ENCODE peak calls at places on chromosomes 7 and 10, in six cellular contexts. R is effector memory CD4-positive, alpha-beta T cell; Z is stimulated activated CD4-positive, alpha-beta T cell treated with anti-CD3 and anti-CD28 coated beads, TNF-alpha, amount 100 ng/mL, for 4 hours; T is activated CD4-positive, CD25-positive, alpha-beta regulatory T cell; Q is NCI-H1092 treated with DMSO at 0.1 percent for 48 hours; G is frontal cortex. Y is an unnamed sample.

GRCh38 chr10:44983895-44984278 is 5.3 kb upstream of the DEPP1 start:
- DNase-seq in R (no peak), Q (no peak), G (no peak), Z (no peak), T (no peak), Y (no peak)

GRCh38 chr7:75565129-75565528 is 73.0 kb downstream of the SPDYE5 start:
- DNase-seq in Q (no peak), Z (no peak), G (peak), R (no peak), T (no peak), Y (peak)

GRCh38 chr7:112411186-112411795 is 39.0 kb upstream of the IFRD1 start:
- DNase-seq in Z (no peak), T (no peak), Q (peak), R (no peak), G (peak), Y (no peak)

GRCh38 chr10:104054430-104054829 is 31.2 kb downstream of the COL17A1 start:
- DNase-seq in Z (no peak), T (no peak), R (no peak), Q (no peak), G (no peak), Y (no peak)

GRCh38 chr7:39321909-39322498 is 244.2 kb upstream of the YAE1 start:
- DNase-seq in G (no peak), R (no peak), T (no peak), Q (no peak), Z (no peak), Y (no peak)

GRCh38 chr7:2313450-2314208 is 612 bp downstream of the SNX8 start:
- DNase-seq in G (no peak), T (no peak), R (no peak), Q (peak), Z (peak), Y (peak)

GRCh38 chr7:130912910-130913720 is 179.1 kb upstream of the KLF14 start:
- DNase-seq in Q (no peak), Z (peak), T (peak), R (peak), G (no peak), Y (peak)

GRCh38 chr10:12606461-12606860 is 257.1 kb downstream of the CAMK1D start:
- DNase-seq in Q (peak), Z (no peak), T (no peak), R (no peak), G (no peak), Y (no peak)

GRCh38 chr7:16918288-16918895 is 36.6 kb upstream of the AGR3 start:
- DNase-seq in G (peak), Q (peak), R (no peak), T (no peak), Z (no peak), Y (no peak)

GRCh38 chr10:124476043-124476725 is 14.6 kb downstream of the LHPP start:
- DNase-seq in Q (no peak), Z (no peak), T (no peak), G (no peak), R (no peak), Y (no peak)

GRCh38 chr10:72297968-72298773 is 24.4 kb downstream of the DDIT4 start:
- DNase-seq in G (peak), Z (peak), Q (peak), R (peak), T (peak), Y (peak)

Y was measured in cardiac septum.